ENCODE peak calls at places on chromosome 16, in four cellular contexts. L is GM12891, A is K562, B is GM12878. P is an unnamed sample.

GRCh38 chr16:85240982-85241924 is 129.0 kb upstream of the CIBAR2 start:
- DNase-seq in B (no peak), L (no peak), A (no peak), P (no peak)

GRCh38 chr16:85310868-85311585 is 198.8 kb upstream of the CIBAR2 start:
- DNase-seq in L (no peak), A (peak; percentile 66), B (no peak), P (no peak)

GRCh38 chr16:31414706-31415105 is 13.5 kb downstream of the COX6A2 start:
- DNase-seq in L (no peak), B (no peak), A (no peak), P (no peak)

GRCh38 chr16:4515611-4516233 is 22.9 kb downstream of the CDIP1 start:
- DNase-seq in A (no peak), B (peak; percentile 52), L (no peak), P (peak; percentile 88)

GRCh38 chr16:8108991-8109509 is 481.3 kb downstream of the TMEM114 start:
- DNase-seq in L (no peak), B (no peak), A (peak; percentile 81), P (no peak)

GRCh38 chr16:89489731-89490385 is 503 bp downstream of the ANKRD11 start:
- DNase-seq in A (peak; percentile 57), B (no peak), L (no peak), P (no peak)

GRCh38 chr16:25411376-25412081 is 153.9 kb upstream of the ZKSCAN2 start:
- DNase-seq in B (no peak), L (no peak), A (no peak), P (no peak)

GRCh38 chr16:11759163-11759834 is 16.6 kb upstream of the TXNDC11 start:
- DNase-seq in B (no peak), A (no peak), L (no peak), P (no peak)

GRCh38 chr16:75361936-75362335 is 71.4 kb downstream of the CFDP1 start:
- DNase-seq in B (no peak), L (no peak), A (no peak), P (no peak)

GRCh38 chr16:2043980-2044451 is 3.6 kb downstream of the NTHL1 start:
- DNase-seq in L (no peak), A (no peak), B (no peak), P (no peak)

GRCh38 chr16:82603784-82604411 is 22.9 kb upstream of the CDH13 start:
- DNase-seq in B (no peak), A (no peak), L (no peak), P (no peak)

GRCh38 chr16:27505297-27506236 is 44.1 kb downstream of the GTF3C1 start:
- DNase-seq in A (no peak), B (no peak), L (no peak), P (no peak)

GRCh38 chr16:66457888-66458287 is 30.8 kb downstream of the BEAN1 start:
- DNase-seq in A (no peak), B (no peak), L (no peak), P (no peak)

GRCh38 chr16:86846136-86846535 is 267.8 kb downstream of the FOXL1 start:
- DNase-seq in A (no peak), L (no peak), B (no peak), P (no peak)

GRCh38 chr16:72947379-72948237 is 100.3 kb downstream of the ZFHX3 start:
- DNase-seq in L (no peak), B (no peak), A (no peak), P (no peak)

GRCh38 chr16:27234603-27235002 is 31.3 kb downstream of the KDM8 start:
- DNase-seq in B (no peak), L (no peak), A (no peak), P (no peak)

GRCh38 chr16:76389126-76389525 is 111.9 kb downstream of the CNTNAP4 start:
- DNase-seq in B (no peak), L (no peak), A (no peak), P (no peak)

GRCh38 chr16:23729503-23730424 is 16.7 kb upstream of the ERN2 start:
- DNase-seq in L (no peak), B (no peak), A (peak; percentile 34), P (no peak)

GRCh38 chr16:3115011-3115410 is 2.6 kb downstream of the ZNF205 start:
- DNase-seq in L (no peak), B (no peak), A (no peak), P (no peak)

GRCh38 chr16:29107299-29107698 is 122.4 kb downstream of the LAT start:
- DNase-seq in A (peak; percentile 35), B (no peak), L (no peak), P (no peak)

GRCh38 chr16:85045077-85045476 is 17.5 kb downstream of the KIAA0513 start:
- DNase-seq in L (no peak), A (no peak), B (no peak), P (no peak)

GRCh38 chr16:89955001-89955685 is 6.6 kb downstream of the DEF8 start:
- DNase-seq in B (no peak), L (no peak), A (no peak), P (no peak)

GRCh38 chr16:29810699-29811169 is 1.3 kb upstream of the PRRT2 start:
- DNase-seq in L (no peak), A (no peak), B (no peak), P (no peak)

GRCh38 chr16:27028713-27029112 is 38.0 kb upstream of the C16orf82 start:
- DNase-seq in L (no peak), A (no peak), B (no peak), P (no peak)

GRCh38 chr16:35724551-35724950 is 2265.1 kb downstream of the TP53TG3F start:
- DNase-seq in L (no peak), A (no peak), B (no peak), P (no peak)

GRCh38 chr16:78441298-78441697 is 341.8 kb downstream of the WWOX start:
- DNase-seq in A (no peak), L (no peak), B (no peak), P (no peak)

GRCh38 chr16:78321611-78322010 is 222.2 kb downstream of the WWOX start:
- DNase-seq in B (no peak), A (no peak), L (no peak), P (no peak)

GRCh38 chr16:89323120-89323960 is 105.8 kb downstream of the ZNF778 start:
- DNase-seq in B (no peak), A (no peak), L (no peak), P (no peak)

GRCh38 chr16:66375451-66375850 is 9.0 kb downstream of the CDH5 start:
- DNase-seq in B (no peak), A (no peak), L (no peak), P (no peak)

GRCh38 chr16:79717324-79717848 is 116.8 kb upstream of the MAF start:
- DNase-seq in B (no peak), L (no peak), A (no peak), P (no peak)

GRCh38 chr16:30028438-30029093 is 2.5 kb downstream of the TLCD3B start:
- DNase-seq in A (peak; percentile 76), L (no peak), B (no peak), P (no peak)

GRCh38 chr16:69929480-69929879 is 21.7 kb upstream of the CLEC18A start:
- DNase-seq in L (no peak), A (no peak), B (no peak), P (no peak)

GRCh38 chr16:14088155-14088753 is 17.1 kb downstream of the MRTFB start:
- DNase-seq in B (no peak), L (no peak), A (no peak), P (no peak)

GRCh38 chr16:2954228-2954627 is 9.8 kb upstream of the KREMEN2 start:
- DNase-seq in L (no peak), B (no peak), A (no peak), P (no peak)

GRCh38 chr16:72620853-72621252 is 427.1 kb downstream of the ZFHX3 start:
- DNase-seq in B (no peak), A (no peak), L (no peak), P (no peak)

GRCh38 chr16:85821441-85821901 is 22.0 kb downstream of the COX4I1 start:
- DNase-seq in A (peak; percentile 87), L (peak; percentile 90), B (peak; percentile 41), P (no peak)

GRCh38 chr16:23365602-23366240 is 63.6 kb downstream of the SCNN1B start:
- DNase-seq in A (no peak), L (no peak), B (peak; percentile 25), P (no peak)

GRCh38 chr16:20307791-20308190 is 19.5 kb downstream of the GP2 start:
- DNase-seq in A (no peak), B (no peak), L (no peak), P (no peak)

GRCh38 chr16:30910427-30911029 is 12.8 kb upstream of the FBXL19 start:
- DNase-seq in A (no peak), L (no peak), B (no peak), P (no peak)

GRCh38 chr16:23640669-23640958 is 496 bp downstream of the PALB2 start:
- DNase-seq in A (no peak), B (no peak), L (peak; percentile 9), P (peak; percentile 16)

GRCh38 chr16:57630931-57631845 is 2.8 kb downstream of the ADGRG1 start:
- DNase-seq in L (no peak), A (no peak), B (no peak), P (no peak)
- TF ChIP-seq SPI1 in L (no peak), A (no peak), B (no peak), P (no peak)

GRCh38 chr16:81567087-81567486 is 122.5 kb downstream of the CMIP start:
- DNase-seq in L (no peak), B (no peak), A (no peak), P (no peak)

GRCh38 chr16:81567987-81568748 is 123.6 kb downstream of the CMIP start:
- DNase-seq in L (no peak), A (no peak), B (no peak), P (no peak)

GRCh38 chr16:81569361-81570034 is 124.9 kb downstream of the CMIP start:
- DNase-seq in L (no peak), B (no peak), A (no peak), P (no peak)

GRCh38 chr16:81570189-81570846 is 125.7 kb downstream of the CMIP start:
- DNase-seq in B (no peak), L (no peak), A (no peak), P (no peak)

GRCh38 chr16:81568749-81569087 is 124.1 kb downstream of the CMIP start:
- DNase-seq in L (no peak), B (no peak), A (no peak), P (no peak)
- TF ChIP-seq SPI1 in L (no peak), B (no peak), A (no peak), P (no peak)

DNA sequence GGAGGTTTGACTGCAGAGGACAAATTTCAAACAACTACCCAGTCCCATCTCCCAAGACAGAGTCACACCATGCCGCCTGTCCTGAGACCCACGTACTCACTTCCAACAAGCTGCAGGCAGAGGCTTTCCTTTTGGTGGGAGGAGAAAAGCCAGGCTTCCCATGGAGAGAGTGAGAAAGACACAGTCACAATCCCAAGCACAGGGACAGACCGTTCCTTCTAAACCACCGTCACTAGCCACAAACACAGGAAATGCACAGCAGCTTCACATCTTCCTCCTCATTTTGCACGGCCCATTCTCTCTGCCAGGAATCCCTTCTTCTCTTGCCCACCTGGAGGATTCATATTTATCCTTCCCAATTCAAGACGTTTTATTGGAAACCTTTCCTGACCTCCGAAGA is 87.8 kb downstream of the XYLT1 start:
- DNase-seq in L (no peak), B (no peak), A (no peak), P (no peak)
- TF ChIP-seq SPI1 in L (no peak), B (no peak), A (no peak), P (no peak)

GRCh38 chr16:59737274-59737673 is 1003.2 kb upstream of the GOT2 start:
- DNase-seq in B (no peak), A (no peak), L (no peak), P (no peak)

GRCh38 chr16:59729613-59730012 is 995.5 kb upstream of the GOT2 start:
- DNase-seq in B (no peak), L (no peak), A (no peak), P (no peak)

GRCh38 chr16:59733321-59733720 is 999.2 kb upstream of the GOT2 start:
- DNase-seq in L (no peak), B (no peak), A (no peak), P (no peak)
- TF ChIP-seq SPI1 in L (no peak), B (no peak), A (no peak), P (no peak)